ENCODE peak calls at places on chromosomes 4 and X, in seven cellular contexts. C is hepatocyte, X is cardiac muscle cell, K is heart left ventricle, P is Panc1, Y is RWPE2, Z is stomach. G is an unnamed sample.

GRCh38 chr4:14856076-14856926 is 146.0 kb upstream of the CPEB2 start:
- DNase-seq in C (peak), X (peak), K (no peak), P (peak), Y (peak), Z (peak), G (peak)

GRCh38 chrX:24874604-24875247 is 141.0 kb downstream of the ARX start:
- DNase-seq in C (no peak), X (no peak), K (no peak), P (no peak), Y (no peak), Z (no peak), G (no peak)

GRCh38 chr4:11710484-11710883 is 281.8 kb upstream of the HS3ST1 start:
- DNase-seq in C (no peak), X (no peak), K (no peak), P (no peak), Y (no peak), Z (no peak), G (no peak)

GRCh38 chrX:131010186-131010585 is 48.0 kb upstream of the ARHGAP36 start:
- DNase-seq in C (no peak), X (no peak), K (no peak), P (no peak), Y (no peak), Z (no peak), G (no peak)

GRCh38 chr4:71559957-71560541 is 221.2 kb downstream of the SLC4A4 start:
- DNase-seq in C (no peak), X (peak), K (no peak), P (no peak), Y (no peak), Z (no peak), G (no peak)

GRCh38 chrX:49877397-49878101 is 1.7 kb upstream of the USP27X start:
- DNase-seq in C (peak), X (no peak), K (no peak), P (no peak), Y (no peak), Z (peak), G (no peak)

GRCh38 chr4:101236097-101236496 is 111.2 kb downstream of the PPP3CA start:
- DNase-seq in C (no peak), X (no peak), K (no peak), P (no peak), Y (no peak), Z (no peak), G (no peak)

GRCh38 chrX:153882086-153882498 is 3.9 kb downstream of the L1CAM start:
- DNase-seq in C (no peak), X (no peak), K (no peak), P (no peak), Y (peak), Z (no peak), G (no peak)

GRCh38 chr4:22962186-22962786 is 269.5 kb downstream of the GBA3 start:
- DNase-seq in C (peak), X (peak), K (no peak), P (no peak), Y (no peak), Z (no peak), G (no peak)

GRCh38 chr4:146916479-146917076 is 29.1 kb downstream of the TTC29 start:
- DNase-seq in C (peak), X (peak), K (no peak), P (peak), Y (no peak), Z (no peak), G (peak)

GRCh38 chrX:12423346-12423745 is 285.1 kb downstream of the FRMPD4 start:
- DNase-seq in C (no peak), X (no peak), K (no peak), P (no peak), Y (no peak), Z (no peak), G (no peak)

GRCh38 chrX:68945603-68946228 is 116.9 kb downstream of the EFNB1 start:
- DNase-seq in C (no peak), X (peak), K (no peak), P (no peak), Y (no peak), Z (no peak), G (no peak)

GRCh38 chrX:2474963-2475726 is 25.6 kb downstream of the DHRSX start:
- DNase-seq in C (no peak), X (no peak), K (no peak), P (no peak), Y (peak), Z (no peak), G (no peak)

GRCh38 chr4:167233523-167234387 is 539 bp downstream of the SPOCK3 start:
- DNase-seq in C (peak), X (peak), K (no peak), P (no peak), Y (no peak), Z (no peak), G (no peak)

GRCh38 chr4:54575919-54576318 is 81.8 kb upstream of the KIT start:
- DNase-seq in C (no peak), X (no peak), K (no peak), P (no peak), Y (no peak), Z (no peak), G (no peak)

GRCh38 chr4:48315728-48316630 is 25.4 kb upstream of the SLAIN2 start:
- DNase-seq in C (peak), X (peak), K (no peak), P (no peak), Y (no peak), Z (no peak), G (peak)

GRCh38 chrX:1334854-1335253 is 1.7 kb upstream of the IL3RA start:
- DNase-seq in C (no peak), X (no peak), K (no peak), P (no peak), Y (no peak), Z (no peak), G (no peak)

GRCh38 chrX:1341531-1342179 is 5.1 kb downstream of the IL3RA start:
- DNase-seq in C (no peak), X (no peak), K (no peak), P (no peak), Y (no peak), Z (no peak), G (no peak)

GRCh38 chrX:1330605-1331004 is 6.0 kb upstream of the IL3RA start:
- DNase-seq in C (no peak), X (no peak), K (no peak), P (no peak), Y (no peak), Z (no peak), G (no peak)

DNA sequence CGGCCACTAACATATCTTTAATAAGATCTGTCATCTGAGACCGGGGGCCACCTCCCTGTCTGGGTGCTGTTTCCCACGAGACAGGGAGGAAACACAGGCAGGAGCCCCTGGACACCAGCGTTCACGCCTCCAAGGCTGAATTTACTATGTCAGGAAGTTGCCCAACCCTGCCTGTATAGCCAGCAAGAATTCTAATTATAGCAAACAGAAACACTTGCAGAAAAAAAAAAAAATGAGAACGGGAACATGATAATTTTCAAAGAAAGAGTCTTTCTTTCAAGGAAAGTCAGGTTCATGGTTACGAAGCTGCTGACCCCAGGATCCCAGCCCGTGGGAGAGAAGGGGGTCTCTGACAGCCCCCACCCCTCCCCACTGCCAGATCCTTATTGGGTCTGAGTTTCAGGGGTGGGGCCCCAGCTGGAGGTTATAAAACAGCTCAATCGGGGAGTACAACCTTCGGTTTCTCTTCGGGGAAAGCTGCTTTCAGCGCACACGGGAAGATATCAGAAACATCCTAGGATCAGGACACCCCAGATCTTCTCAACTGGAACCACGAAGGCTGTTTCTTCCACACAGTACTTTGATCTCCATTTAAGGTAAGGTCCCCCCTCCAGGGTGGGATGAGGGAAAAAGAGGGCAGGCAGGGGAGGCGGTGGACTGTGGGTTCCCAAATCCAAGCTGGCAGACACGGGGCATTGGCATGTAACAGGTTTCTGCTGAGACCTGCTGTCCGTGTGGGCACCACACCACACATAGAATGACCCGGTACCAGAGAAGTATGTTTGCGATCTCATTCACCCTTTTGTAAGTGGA is at the start of gene IL3RA:
- DNase-seq in C (peak), X (peak), K (peak), P (no peak), Y (no peak), Z (no peak), G (no peak)
- H3K4me3 ChIP-seq in C (peak), X (no peak), K (peak), P (peak), Y (no peak), Z (peak), G (peak)

DNA sequence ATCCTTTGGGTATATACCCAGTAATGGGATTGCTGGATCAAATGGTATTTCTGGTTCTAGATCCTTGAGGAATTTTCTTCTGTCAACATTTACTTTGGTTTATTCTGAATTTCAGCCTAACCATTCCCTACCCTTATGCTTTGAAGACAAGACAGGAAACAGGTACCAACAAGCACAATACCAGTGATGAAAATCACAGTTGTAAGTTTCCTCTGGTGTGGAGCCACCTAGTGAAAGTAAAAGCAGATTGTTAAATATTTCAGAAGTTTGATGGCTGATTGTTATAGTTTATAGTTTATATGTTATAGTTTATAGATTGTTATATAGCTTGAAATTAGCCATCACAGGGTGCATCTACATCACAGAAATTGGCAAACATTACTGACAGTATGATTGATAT is 104.5 kb upstream of the AGA start:
- DNase-seq in C (no peak), X (peak), K (no peak), P (no peak), Y (no peak), Z (no peak), G (no peak)
- TF ChIP-seq CTCF in C (no peak), X (peak), K (no peak), P (no peak), Y (peak), Z (no peak), G (no peak)

GRCh38 chr4:15864771-15865566 is 73.6 kb downstream of the FGFBP1 start:
- DNase-seq in C (no peak), X (peak), K (no peak), P (no peak), Y (no peak), Z (no peak), G (no peak)

GRCh38 chr4:15868065-15868464 is 70.5 kb downstream of the FGFBP1 start:
- DNase-seq in C (peak), X (no peak), K (no peak), P (no peak), Y (no peak), Z (no peak), G (no peak)

GRCh38 chr4:15870921-15871664 is 67.4 kb downstream of the FGFBP1 start:
- DNase-seq in C (no peak), X (no peak), K (no peak), P (no peak), Y (no peak), Z (no peak), G (no peak)

GRCh38 chr4:15870079-15870478 is 68.5 kb downstream of the FGFBP1 start:
- DNase-seq in C (no peak), X (no peak), K (no peak), P (no peak), Y (no peak), Z (no peak), G (no peak)

DNA sequence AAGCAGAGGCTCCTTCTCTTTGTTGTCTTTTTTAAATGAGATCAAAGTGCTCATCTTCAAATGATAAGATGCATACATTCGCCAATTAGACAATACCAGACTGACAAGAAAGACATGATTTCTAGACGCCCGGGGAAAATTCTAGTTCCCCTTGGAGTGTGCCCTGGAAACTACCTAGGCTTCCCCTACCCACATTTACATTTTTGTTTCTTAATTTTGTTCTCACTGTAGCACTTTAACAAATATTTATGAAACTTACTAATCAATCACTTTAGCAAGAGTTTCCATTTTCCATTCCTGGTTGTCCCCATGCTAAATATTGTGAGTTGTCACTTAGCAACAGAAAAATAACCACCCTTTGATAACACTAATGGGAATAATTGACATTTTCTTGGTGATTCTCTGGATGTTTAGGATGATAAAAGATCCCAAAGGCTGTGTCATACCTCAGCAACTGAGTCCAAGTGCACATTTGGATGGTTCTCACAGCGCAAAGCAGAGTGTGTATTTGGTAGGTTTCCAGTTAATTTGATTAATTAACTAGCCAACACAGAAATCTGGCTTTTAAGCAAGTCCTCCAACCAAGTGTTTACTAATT is 69.6 kb downstream of the FGFBP1 start:
- DNase-seq in C (no peak), X (no peak), K (no peak), P (no peak), Y (no peak), Z (no peak), G (no peak)
- H3K4me3 ChIP-seq in C (no peak), X (no peak), K (no peak), P (no peak), Y (no peak), Z (no peak), G (no peak)

DNA sequence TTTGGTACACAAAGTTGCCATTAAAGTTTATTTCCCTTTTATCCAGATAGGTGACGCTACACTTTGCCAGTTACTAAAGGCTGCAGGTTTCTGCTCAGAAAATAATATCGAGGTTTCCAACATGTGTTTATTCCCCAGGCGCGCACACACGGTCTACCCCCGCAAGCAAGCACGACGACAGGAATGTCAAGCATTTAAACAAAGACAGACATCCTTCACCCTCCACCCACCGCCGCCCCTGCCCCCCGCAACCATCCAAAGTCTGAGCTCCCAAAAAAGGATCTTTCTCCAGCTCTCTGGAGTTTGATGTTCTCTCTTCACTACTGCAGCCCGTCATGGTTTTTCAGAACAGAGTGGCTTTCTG is 1.3 kb upstream of the PCDH7 start:
- DNase-seq in C (peak), X (peak), K (no peak), P (no peak), Y (no peak), Z (no peak), G (no peak)
- TF ChIP-seq CTCF in C (peak), X (no peak), K (peak), P (peak), Y (peak), Z (no peak), G (peak)

DNA sequence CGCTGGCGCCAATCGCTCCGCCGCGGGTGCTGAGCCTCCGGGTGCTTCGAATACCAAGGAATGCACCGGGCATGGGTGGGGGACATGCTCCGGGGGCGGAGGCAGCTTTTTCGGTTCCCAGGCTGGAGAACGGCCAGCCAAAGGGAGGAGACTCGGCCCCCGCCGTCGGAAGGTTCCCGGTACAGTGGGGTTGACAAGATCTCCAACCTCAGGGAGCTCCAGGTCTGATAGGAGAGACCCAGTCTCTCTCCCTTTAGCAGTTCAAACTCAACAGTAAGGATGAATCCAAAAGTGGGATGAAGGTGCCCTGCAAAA is 29.1 kb upstream of the BCORL1 start:
- DNase-seq in C (no peak), X (no peak), K (no peak), P (no peak), Y (no peak), Z (no peak), G (no peak)
- H3K4me3 ChIP-seq in C (no peak), X (peak), K (no peak), P (no peak), Y (no peak), Z (peak), G (no peak)

DNA sequence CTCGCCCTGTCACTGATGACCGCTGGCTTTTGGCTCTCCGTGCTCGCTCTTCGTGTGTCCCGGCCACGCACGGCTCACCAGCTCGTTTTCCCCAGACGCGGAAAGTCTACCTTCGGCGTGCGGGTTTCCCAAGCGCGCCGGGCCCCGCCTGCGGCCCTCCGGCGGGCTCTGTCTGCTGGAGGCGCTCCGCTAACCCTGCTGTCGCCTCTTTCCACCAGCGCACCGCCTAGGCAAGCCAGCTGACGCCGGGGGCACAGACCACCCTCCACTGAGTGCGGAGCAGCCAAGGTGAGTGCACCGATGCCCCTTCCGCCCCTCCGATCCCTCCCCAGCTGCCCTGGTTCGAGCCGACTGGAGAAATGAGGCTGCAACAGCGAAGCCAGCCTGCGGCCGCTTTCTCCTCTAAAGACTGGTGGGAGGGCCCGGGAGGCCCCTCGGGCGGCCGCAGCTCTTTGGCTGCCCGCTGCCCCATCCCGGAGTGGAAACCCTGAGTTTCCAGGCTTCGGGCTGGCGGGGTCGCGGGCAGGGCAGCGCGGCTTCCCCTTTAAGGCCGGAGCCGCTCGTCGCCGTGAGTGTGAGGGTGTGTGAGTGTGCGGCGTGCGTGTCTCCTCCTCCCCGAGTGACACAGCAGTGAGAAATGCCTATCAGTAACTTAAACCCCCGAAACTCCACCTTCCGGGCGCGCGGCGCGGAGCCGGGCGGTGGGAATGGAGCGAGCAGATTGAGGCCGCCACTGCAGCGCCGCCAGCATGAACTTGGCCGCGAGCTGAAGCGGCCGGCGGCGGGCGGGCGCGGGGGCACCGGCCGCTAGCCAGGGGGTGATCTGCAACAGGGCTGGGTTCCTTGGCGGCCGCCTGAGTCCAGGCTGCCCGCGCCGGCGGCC is at the start of gene MAMLD1:
- DNase-seq in C (peak), X (peak), K (peak), P (no peak), Y (no peak), Z (peak), G (peak)
- TF ChIP-seq CTCF in C (no peak), X (peak), K (no peak), P (no peak), Y (no peak), Z (no peak), G (peak)

GRCh38 chr4:76426272-76426671 is 5.3 kb upstream of the CCDC158 start:
- DNase-seq in C (no peak), X (peak), K (no peak), P (no peak), Y (no peak), Z (no peak), G (no peak)

GRCh38 chr4:76420311-76420710 is 630 bp downstream of the CCDC158 start:
- DNase-seq in C (no peak), X (peak), K (no peak), P (no peak), Y (no peak), Z (no peak), G (no peak)

DNA sequence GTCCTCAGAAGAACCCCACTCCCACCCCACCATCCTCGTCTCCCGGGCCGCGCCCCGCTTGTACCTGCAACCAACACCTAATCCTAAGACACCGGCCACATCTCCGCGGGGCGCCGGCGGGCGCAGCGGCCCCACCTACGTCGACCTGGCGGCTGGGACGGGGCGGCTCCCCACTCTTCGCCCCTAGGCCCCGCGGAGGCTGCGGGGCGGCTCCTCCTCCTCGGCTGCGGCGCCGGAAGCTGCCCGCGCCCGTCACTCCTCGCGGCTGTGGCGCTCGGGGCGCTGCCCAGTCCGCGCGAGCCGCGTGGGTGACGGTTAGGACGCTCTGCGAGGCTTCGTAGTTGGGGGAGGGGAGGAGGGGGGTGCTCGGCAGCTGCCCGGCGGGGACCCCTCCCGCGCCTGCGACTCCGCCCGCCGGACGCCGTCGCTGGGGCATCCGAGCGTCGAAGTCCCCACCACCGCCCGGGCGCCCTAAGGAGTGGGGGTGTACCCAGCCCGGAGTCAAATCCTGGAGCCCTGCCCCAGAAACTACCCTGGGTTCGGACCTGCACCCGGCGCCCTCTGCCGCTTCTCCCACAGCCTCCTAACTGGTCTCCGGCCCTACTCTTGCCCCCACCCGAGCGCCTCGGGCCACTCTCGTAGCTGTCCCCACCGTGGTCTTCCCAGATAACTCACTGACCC is at the start of gene CCDC158:
- DNase-seq in C (no peak), X (peak), K (peak), P (no peak), Y (no peak), Z (peak), G (no peak)
- H3K4me3 ChIP-seq in C (no peak), X (no peak), K (peak), P (peak), Y (peak), Z (peak), G (peak)

GRCh38 chrX:96183843-96184242 is 500.8 kb upstream of the DIAPH2 start:
- DNase-seq in C (peak), X (peak), K (no peak), P (no peak), Y (no peak), Z (no peak), G (no peak)
- TF ChIP-seq CTCF in C (peak), X (peak), K (peak), P (peak), Y (peak), Z (peak), G (peak)

GRCh38 chr4:186685744-186686143 is 37.9 kb downstream of the FAT1 start:
- DNase-seq in C (peak), X (peak), K (no peak), P (peak), Y (no peak), Z (no peak), G (peak)
- H3K4me3 ChIP-seq in C (no peak), X (no peak), K (no peak), P (peak), Y (no peak), Z (no peak), G (no peak)

G was measured in AG09309.